ENCODE peak calls at places on chromosome 22, in nine cellular contexts. One of them, this sample, is unnamed.

GRCh38 chr22:21443735-21444421 is 23.3 kb upstream of the TMEM191C start:
- DNase-seq in nephron progenitor cell: no peak
- DNase-seq in HS-27A: no peak
- DNase-seq in activated CD4-positive, alpha-beta T cell treated with anti-CD3 and anti-CD28 coated beads, Interleukin-2, amount 50 U/mL, for 4 hours: no peak
- DNase-seq in CD8-positive, alpha-beta memory T cell: no peak
- DNase-seq in mammary epithelial cell: no peak
- DNase-seq in fibroblast of lung: no peak
- DNase-seq in stimulated activated CD4-positive, alpha-beta T cell treated with anti-CD3 and anti-CD28 coated beads, Interleukin-4, amount 100 ng/mL, for 48 hours: no peak
- DNase-seq in naive thymus-derived CD4-positive, alpha-beta T cell: no peak
- DNase-seq in this sample: no peak

GRCh38 chr22:50620861-50621490 is 7.0 kb downstream of the ARSA start:
- DNase-seq in nephron progenitor cell: no peak
- DNase-seq in HS-27A: no peak
- DNase-seq in activated CD4-positive, alpha-beta T cell treated with anti-CD3 and anti-CD28 coated beads, Interleukin-2, amount 50 U/mL, for 4 hours: no peak
- DNase-seq in CD8-positive, alpha-beta memory T cell: peak; percentile 88
- DNase-seq in mammary epithelial cell: peak; percentile 23
- DNase-seq in fibroblast of lung: no peak
- DNase-seq in stimulated activated CD4-positive, alpha-beta T cell treated with anti-CD3 and anti-CD28 coated beads, Interleukin-4, amount 100 ng/mL, for 48 hours: peak; percentile 46
- DNase-seq in naive thymus-derived CD4-positive, alpha-beta T cell: peak; percentile 94
- DNase-seq in this sample: no peak

GRCh38 chr22:42915980-42916765 is 59.1 kb upstream of the ARFGAP3 start:
- DNase-seq in nephron progenitor cell: no peak
- DNase-seq in HS-27A: no peak
- DNase-seq in activated CD4-positive, alpha-beta T cell treated with anti-CD3 and anti-CD28 coated beads, Interleukin-2, amount 50 U/mL, for 4 hours: no peak
- DNase-seq in CD8-positive, alpha-beta memory T cell: no peak
- DNase-seq in mammary epithelial cell: no peak
- DNase-seq in fibroblast of lung: no peak
- DNase-seq in stimulated activated CD4-positive, alpha-beta T cell treated with anti-CD3 and anti-CD28 coated beads, Interleukin-4, amount 100 ng/mL, for 48 hours: no peak
- DNase-seq in naive thymus-derived CD4-positive, alpha-beta T cell: no peak
- DNase-seq in this sample: no peak

GRCh38 chr22:50670914-50671538 is 1.6 kb upstream of the SHANK3 start:
- DNase-seq in nephron progenitor cell: no peak
- DNase-seq in HS-27A: no peak
- DNase-seq in activated CD4-positive, alpha-beta T cell treated with anti-CD3 and anti-CD28 coated beads, Interleukin-2, amount 50 U/mL, for 4 hours: no peak
- DNase-seq in CD8-positive, alpha-beta memory T cell: no peak
- DNase-seq in mammary epithelial cell: no peak
- DNase-seq in fibroblast of lung: no peak
- DNase-seq in stimulated activated CD4-positive, alpha-beta T cell treated with anti-CD3 and anti-CD28 coated beads, Interleukin-4, amount 100 ng/mL, for 48 hours: no peak
- DNase-seq in naive thymus-derived CD4-positive, alpha-beta T cell: no peak
- DNase-seq in this sample: no peak

GRCh38 chr22:50200333-50201190 is at the start of gene SELENOO:
- DNase-seq in nephron progenitor cell: peak; percentile 95
- DNase-seq in HS-27A: peak; percentile 42
- DNase-seq in activated CD4-positive, alpha-beta T cell treated with anti-CD3 and anti-CD28 coated beads, Interleukin-2, amount 50 U/mL, for 4 hours: peak; percentile 87
- DNase-seq in CD8-positive, alpha-beta memory T cell: peak; percentile 87
- DNase-seq in mammary epithelial cell: peak; percentile 85
- DNase-seq in fibroblast of lung: peak; percentile 80
- DNase-seq in stimulated activated CD4-positive, alpha-beta T cell treated with anti-CD3 and anti-CD28 coated beads, Interleukin-4, amount 100 ng/mL, for 48 hours: peak; percentile 93
- DNase-seq in naive thymus-derived CD4-positive, alpha-beta T cell: peak; percentile 83
- DNase-seq in this sample: peak; percentile 96

GRCh38 chr22:22235564-22235963 is 9.0 kb upstream of the VPREB1 start:
- DNase-seq in nephron progenitor cell: peak; percentile 46
- DNase-seq in HS-27A: no peak
- DNase-seq in activated CD4-positive, alpha-beta T cell treated with anti-CD3 and anti-CD28 coated beads, Interleukin-2, amount 50 U/mL, for 4 hours: peak; percentile 35
- DNase-seq in CD8-positive, alpha-beta memory T cell: peak; percentile 4
- DNase-seq in mammary epithelial cell: peak; percentile 9
- DNase-seq in fibroblast of lung: peak; percentile 19
- DNase-seq in stimulated activated CD4-positive, alpha-beta T cell treated with anti-CD3 and anti-CD28 coated beads, Interleukin-4, amount 100 ng/mL, for 48 hours: peak; percentile 46
- DNase-seq in naive thymus-derived CD4-positive, alpha-beta T cell: no peak
- DNase-seq in this sample: peak; percentile 11

GRCh38 chr22:29664731-29665130 is 55.1 kb upstream of the CABP7 start:
- DNase-seq in nephron progenitor cell: no peak
- DNase-seq in HS-27A: no peak
- DNase-seq in activated CD4-positive, alpha-beta T cell treated with anti-CD3 and anti-CD28 coated beads, Interleukin-2, amount 50 U/mL, for 4 hours: no peak
- DNase-seq in CD8-positive, alpha-beta memory T cell: no peak
- DNase-seq in mammary epithelial cell: peak; percentile 8
- DNase-seq in fibroblast of lung: no peak
- DNase-seq in stimulated activated CD4-positive, alpha-beta T cell treated with anti-CD3 and anti-CD28 coated beads, Interleukin-4, amount 100 ng/mL, for 48 hours: no peak
- DNase-seq in naive thymus-derived CD4-positive, alpha-beta T cell: no peak
- DNase-seq in this sample: peak; percentile 88

GRCh38 chr22:22745225-22746060 is 101.0 kb downstream of the GGTLC2 start:
- DNase-seq in nephron progenitor cell: peak; percentile 52
- DNase-seq in HS-27A: no peak
- DNase-seq in activated CD4-positive, alpha-beta T cell treated with anti-CD3 and anti-CD28 coated beads, Interleukin-2, amount 50 U/mL, for 4 hours: no peak
- DNase-seq in CD8-positive, alpha-beta memory T cell: no peak
- DNase-seq in mammary epithelial cell: no peak
- DNase-seq in fibroblast of lung: no peak
- DNase-seq in stimulated activated CD4-positive, alpha-beta T cell treated with anti-CD3 and anti-CD28 coated beads, Interleukin-4, amount 100 ng/mL, for 48 hours: peak; percentile 8
- DNase-seq in naive thymus-derived CD4-positive, alpha-beta T cell: no peak
- DNase-seq in this sample: peak; percentile 19

GRCh38 chr22:19806213-19807160 is 45.9 kb downstream of the TBX1 start:
- DNase-seq in nephron progenitor cell: no peak
- DNase-seq in HS-27A: no peak
- DNase-seq in activated CD4-positive, alpha-beta T cell treated with anti-CD3 and anti-CD28 coated beads, Interleukin-2, amount 50 U/mL, for 4 hours: no peak
- DNase-seq in CD8-positive, alpha-beta memory T cell: no peak
- DNase-seq in mammary epithelial cell: peak; percentile 86
- DNase-seq in fibroblast of lung: peak; percentile 19
- DNase-seq in stimulated activated CD4-positive, alpha-beta T cell treated with anti-CD3 and anti-CD28 coated beads, Interleukin-4, amount 100 ng/mL, for 48 hours: no peak
- DNase-seq in naive thymus-derived CD4-positive, alpha-beta T cell: no peak
- DNase-seq in this sample: peak; percentile 42

GRCh38 chr22:37232140-37232998 is 11.7 kb downstream of the RAC2 start:
- DNase-seq in nephron progenitor cell: no peak
- DNase-seq in HS-27A: no peak
- DNase-seq in activated CD4-positive, alpha-beta T cell treated with anti-CD3 and anti-CD28 coated beads, Interleukin-2, amount 50 U/mL, for 4 hours: no peak
- DNase-seq in CD8-positive, alpha-beta memory T cell: peak; percentile 32
- DNase-seq in mammary epithelial cell: no peak
- DNase-seq in fibroblast of lung: no peak
- DNase-seq in stimulated activated CD4-positive, alpha-beta T cell treated with anti-CD3 and anti-CD28 coated beads, Interleukin-4, amount 100 ng/mL, for 48 hours: no peak
- DNase-seq in naive thymus-derived CD4-positive, alpha-beta T cell: no peak
- DNase-seq in this sample: no peak

GRCh38 chr22:40263191-40263590 is 83.1 kb upstream of the ADSL start:
- DNase-seq in nephron progenitor cell: no peak
- DNase-seq in HS-27A: no peak
- DNase-seq in activated CD4-positive, alpha-beta T cell treated with anti-CD3 and anti-CD28 coated beads, Interleukin-2, amount 50 U/mL, for 4 hours: no peak
- DNase-seq in CD8-positive, alpha-beta memory T cell: no peak
- DNase-seq in mammary epithelial cell: no peak
- DNase-seq in fibroblast of lung: no peak
- DNase-seq in stimulated activated CD4-positive, alpha-beta T cell treated with anti-CD3 and anti-CD28 coated beads, Interleukin-4, amount 100 ng/mL, for 48 hours: no peak
- DNase-seq in naive thymus-derived CD4-positive, alpha-beta T cell: no peak
- DNase-seq in this sample: no peak

GRCh38 chr22:19522190-19522880 is 1.9 kb downstream of the CLDN5 start:
- DNase-seq in nephron progenitor cell: no peak
- DNase-seq in HS-27A: no peak
- DNase-seq in activated CD4-positive, alpha-beta T cell treated with anti-CD3 and anti-CD28 coated beads, Interleukin-2, amount 50 U/mL, for 4 hours: no peak
- DNase-seq in CD8-positive, alpha-beta memory T cell: no peak
- DNase-seq in mammary epithelial cell: no peak
- DNase-seq in fibroblast of lung: no peak
- DNase-seq in stimulated activated CD4-positive, alpha-beta T cell treated with anti-CD3 and anti-CD28 coated beads, Interleukin-4, amount 100 ng/mL, for 48 hours: no peak
- DNase-seq in naive thymus-derived CD4-positive, alpha-beta T cell: no peak
- DNase-seq in this sample: no peak

GRCh38 chr22:40436460-40437431 is 66.4 kb downstream of the SGSM3 start:
- DNase-seq in nephron progenitor cell: no peak
- DNase-seq in HS-27A: peak; percentile 12
- DNase-seq in activated CD4-positive, alpha-beta T cell treated with anti-CD3 and anti-CD28 coated beads, Interleukin-2, amount 50 U/mL, for 4 hours: no peak
- DNase-seq in CD8-positive, alpha-beta memory T cell: peak; percentile 66
- DNase-seq in mammary epithelial cell: peak; percentile 44
- DNase-seq in fibroblast of lung: peak; percentile 80
- DNase-seq in stimulated activated CD4-positive, alpha-beta T cell treated with anti-CD3 and anti-CD28 coated beads, Interleukin-4, amount 100 ng/mL, for 48 hours: no peak
- DNase-seq in naive thymus-derived CD4-positive, alpha-beta T cell: peak; percentile 51
- DNase-seq in this sample: peak; percentile 73

GRCh38 chr22:35540600-35541253 is at the start of gene RASD2:
- DNase-seq in nephron progenitor cell: peak; percentile 58
- DNase-seq in HS-27A: no peak
- DNase-seq in activated CD4-positive, alpha-beta T cell treated with anti-CD3 and anti-CD28 coated beads, Interleukin-2, amount 50 U/mL, for 4 hours: peak; percentile 27
- DNase-seq in CD8-positive, alpha-beta memory T cell: no peak
- DNase-seq in mammary epithelial cell: peak; percentile 40
- DNase-seq in fibroblast of lung: no peak
- DNase-seq in stimulated activated CD4-positive, alpha-beta T cell treated with anti-CD3 and anti-CD28 coated beads, Interleukin-4, amount 100 ng/mL, for 48 hours: peak; percentile 34
- DNase-seq in naive thymus-derived CD4-positive, alpha-beta T cell: peak; percentile 45
- DNase-seq in this sample: peak; percentile 45

GRCh38 chr22:28021998-28022660 is 103.1 kb upstream of the PITPNB start:
- DNase-seq in nephron progenitor cell: no peak
- DNase-seq in HS-27A: no peak
- DNase-seq in activated CD4-positive, alpha-beta T cell treated with anti-CD3 and anti-CD28 coated beads, Interleukin-2, amount 50 U/mL, for 4 hours: no peak
- DNase-seq in CD8-positive, alpha-beta memory T cell: no peak
- DNase-seq in mammary epithelial cell: no peak
- DNase-seq in fibroblast of lung: no peak
- DNase-seq in stimulated activated CD4-positive, alpha-beta T cell treated with anti-CD3 and anti-CD28 coated beads, Interleukin-4, amount 100 ng/mL, for 48 hours: no peak
- DNase-seq in naive thymus-derived CD4-positive, alpha-beta T cell: no peak
- DNase-seq in this sample: no peak

GRCh38 chr22:46070722-46071450 is 79.4 kb upstream of the PPARA start:
- DNase-seq in nephron progenitor cell: peak; percentile 60
- DNase-seq in HS-27A: peak; percentile 22
- DNase-seq in activated CD4-positive, alpha-beta T cell treated with anti-CD3 and anti-CD28 coated beads, Interleukin-2, amount 50 U/mL, for 4 hours: peak; percentile 36
- DNase-seq in CD8-positive, alpha-beta memory T cell: peak; percentile 45
- DNase-seq in mammary epithelial cell: peak; percentile 73
- DNase-seq in fibroblast of lung: peak; percentile 59
- DNase-seq in stimulated activated CD4-positive, alpha-beta T cell treated with anti-CD3 and anti-CD28 coated beads, Interleukin-4, amount 100 ng/mL, for 48 hours: peak; percentile 36
- DNase-seq in naive thymus-derived CD4-positive, alpha-beta T cell: peak; percentile 54
- DNase-seq in this sample: peak; percentile 95

GRCh38 chr22:23289851-23290724 is 109.8 kb downstream of the BCR start:
- DNase-seq in nephron progenitor cell: peak; percentile 80
- DNase-seq in HS-27A: no peak
- DNase-seq in activated CD4-positive, alpha-beta T cell treated with anti-CD3 and anti-CD28 coated beads, Interleukin-2, amount 50 U/mL, for 4 hours: peak; percentile 43
- DNase-seq in CD8-positive, alpha-beta memory T cell: peak; percentile 45
- DNase-seq in mammary epithelial cell: peak; percentile 41
- DNase-seq in fibroblast of lung: peak; percentile 61
- DNase-seq in stimulated activated CD4-positive, alpha-beta T cell treated with anti-CD3 and anti-CD28 coated beads, Interleukin-4, amount 100 ng/mL, for 48 hours: peak; percentile 40
- DNase-seq in naive thymus-derived CD4-positive, alpha-beta T cell: peak; percentile 13
- DNase-seq in this sample: peak; percentile 66

GRCh38 chr22:21447694-21448402 is 19.3 kb upstream of the TMEM191C start:
- DNase-seq in nephron progenitor cell: no peak
- DNase-seq in HS-27A: no peak
- DNase-seq in activated CD4-positive, alpha-beta T cell treated with anti-CD3 and anti-CD28 coated beads, Interleukin-2, amount 50 U/mL, for 4 hours: no peak
- DNase-seq in CD8-positive, alpha-beta memory T cell: no peak
- DNase-seq in mammary epithelial cell: no peak
- DNase-seq in fibroblast of lung: no peak
- DNase-seq in stimulated activated CD4-positive, alpha-beta T cell treated with anti-CD3 and anti-CD28 coated beads, Interleukin-4, amount 100 ng/mL, for 48 hours: no peak
- DNase-seq in naive thymus-derived CD4-positive, alpha-beta T cell: no peak
- DNase-seq in this sample: no peak

GRCh38 chr22:33271390-33272161 is 213.4 kb upstream of the SYN3 start:
- DNase-seq in nephron progenitor cell: no peak
- DNase-seq in HS-27A: no peak
- DNase-seq in activated CD4-positive, alpha-beta T cell treated with anti-CD3 and anti-CD28 coated beads, Interleukin-2, amount 50 U/mL, for 4 hours: no peak
- DNase-seq in CD8-positive, alpha-beta memory T cell: no peak
- DNase-seq in mammary epithelial cell: no peak
- DNase-seq in fibroblast of lung: peak; percentile 7
- DNase-seq in stimulated activated CD4-positive, alpha-beta T cell treated with anti-CD3 and anti-CD28 coated beads, Interleukin-4, amount 100 ng/mL, for 48 hours: no peak
- DNase-seq in naive thymus-derived CD4-positive, alpha-beta T cell: no peak
- DNase-seq in this sample: peak; percentile 91

GRCh38 chr22:18056802-18057474 is 20.9 kb upstream of the PEX26 start:
- DNase-seq in nephron progenitor cell: no peak
- DNase-seq in HS-27A: no peak
- DNase-seq in activated CD4-positive, alpha-beta T cell treated with anti-CD3 and anti-CD28 coated beads, Interleukin-2, amount 50 U/mL, for 4 hours: no peak
- DNase-seq in CD8-positive, alpha-beta memory T cell: no peak
- DNase-seq in mammary epithelial cell: peak; percentile 64
- DNase-seq in fibroblast of lung: no peak
- DNase-seq in stimulated activated CD4-positive, alpha-beta T cell treated with anti-CD3 and anti-CD28 coated beads, Interleukin-4, amount 100 ng/mL, for 48 hours: no peak
- DNase-seq in naive thymus-derived CD4-positive, alpha-beta T cell: no peak
- DNase-seq in this sample: no peak

GRCh38 chr22:46829140-46829891 is 66.9 kb downstream of the TBC1D22A start:
- DNase-seq in nephron progenitor cell: no peak
- DNase-seq in HS-27A: no peak
- DNase-seq in activated CD4-positive, alpha-beta T cell treated with anti-CD3 and anti-CD28 coated beads, Interleukin-2, amount 50 U/mL, for 4 hours: no peak
- DNase-seq in CD8-positive, alpha-beta memory T cell: no peak
- DNase-seq in mammary epithelial cell: peak; percentile 42
- DNase-seq in fibroblast of lung: peak; percentile 91
- DNase-seq in stimulated activated CD4-positive, alpha-beta T cell treated with anti-CD3 and anti-CD28 coated beads, Interleukin-4, amount 100 ng/mL, for 48 hours: no peak
- DNase-seq in naive thymus-derived CD4-positive, alpha-beta T cell: no peak
- DNase-seq in this sample: peak; percentile 94

GRCh38 chr22:45201678-45202332 is 38.1 kb downstream of the NUP50 start:
- DNase-seq in nephron progenitor cell: no peak
- DNase-seq in HS-27A: no peak
- DNase-seq in activated CD4-positive, alpha-beta T cell treated with anti-CD3 and anti-CD28 coated beads, Interleukin-2, amount 50 U/mL, for 4 hours: no peak
- DNase-seq in CD8-positive, alpha-beta memory T cell: no peak
- DNase-seq in mammary epithelial cell: peak; percentile 68
- DNase-seq in fibroblast of lung: peak; percentile 91
- DNase-seq in stimulated activated CD4-positive, alpha-beta T cell treated with anti-CD3 and anti-CD28 coated beads, Interleukin-4, amount 100 ng/mL, for 48 hours: no peak
- DNase-seq in naive thymus-derived CD4-positive, alpha-beta T cell: no peak
- DNase-seq in this sample: peak; percentile 93

GRCh38 chr22:47374901-47375575 is 612.6 kb downstream of the TBC1D22A start:
- DNase-seq in nephron progenitor cell: no peak
- DNase-seq in HS-27A: no peak
- DNase-seq in activated CD4-positive, alpha-beta T cell treated with anti-CD3 and anti-CD28 coated beads, Interleukin-2, amount 50 U/mL, for 4 hours: no peak
- DNase-seq in CD8-positive, alpha-beta memory T cell: no peak
- DNase-seq in mammary epithelial cell: no peak
- DNase-seq in fibroblast of lung: no peak
- DNase-seq in stimulated activated CD4-positive, alpha-beta T cell treated with anti-CD3 and anti-CD28 coated beads, Interleukin-4, amount 100 ng/mL, for 48 hours: no peak
- DNase-seq in naive thymus-derived CD4-positive, alpha-beta T cell: no peak
- DNase-seq in this sample: no peak

GRCh38 chr22:27270818-27271510 is 530.6 kb downstream of the MN1 start:
- DNase-seq in nephron progenitor cell: no peak
- DNase-seq in HS-27A: no peak
- DNase-seq in activated CD4-positive, alpha-beta T cell treated with anti-CD3 and anti-CD28 coated beads, Interleukin-2, amount 50 U/mL, for 4 hours: no peak
- DNase-seq in CD8-positive, alpha-beta memory T cell: no peak
- DNase-seq in mammary epithelial cell: no peak
- DNase-seq in fibroblast of lung: no peak
- DNase-seq in stimulated activated CD4-positive, alpha-beta T cell treated with anti-CD3 and anti-CD28 coated beads, Interleukin-4, amount 100 ng/mL, for 48 hours: no peak
- DNase-seq in naive thymus-derived CD4-positive, alpha-beta T cell: no peak
- DNase-seq in this sample: peak; percentile 29

This sample was measured in astrocyte of the hippocampus.